ENCODE peak calls at places on chromosome 20, in five cellular contexts. V is thoracic aorta; S is right cardiac atrium; I is activated effector memory CD4-positive, alpha-beta T cell treated with Interleukin-2 at 50 U/mL for 16 hours; B is SJSA1. N is an unnamed sample.

GRCh38 chr20:33015114-33015491 is 7.6 kb downstream of the BPIFB2 start:
- DNase-seq in V (no peak), S (no peak), I (no peak), B (no peak), N (no peak)

GRCh38 chr20:45251884-45252571 is 2.3 kb downstream of the SLPI start:
- DNase-seq in V (no peak), S (no peak), I (no peak), B (no peak), N (no peak)

GRCh38 chr20:23049933-23050838 is 714 bp upstream of the THBD start:
- DNase-seq in V (no peak), S (peak), I (no peak), B (peak), N (peak)

GRCh38 chr20:23776067-23776771 is 25.5 kb upstream of the CST1 start:
- DNase-seq in V (no peak), S (no peak), I (no peak), B (no peak), N (no peak)

GRCh38 chr20:10672579-10673127 is 1.1 kb downstream of the JAG1 start:
- DNase-seq in V (no peak), S (peak), I (no peak), B (peak), N (peak)

GRCh38 chr20:38894091-38894847 is 31.9 kb upstream of the FAM83D start:
- DNase-seq in V (no peak), S (no peak), I (no peak), B (no peak), N (no peak)

GRCh38 chr20:36786246-36786645 is 12.7 kb upstream of the DSN1 start:
- DNase-seq in V (no peak), S (no peak), I (no peak), B (no peak), N (no peak)

GRCh38 chr20:60961551-60961950 is 290.5 kb upstream of the CDH4 start:
- DNase-seq in V (no peak), S (no peak), I (no peak), B (no peak), N (no peak)

GRCh38 chr20:33460711-33461110 is 17.1 kb upstream of the SNTA1 start:
- DNase-seq in V (no peak), S (no peak), I (no peak), B (no peak), N (no peak)

GRCh38 chr20:57043669-57044268 is 222.7 kb downstream of the BMP7 start:
- DNase-seq in V (no peak), S (no peak), I (no peak), B (no peak), N (no peak)

GRCh38 chr20:5658897-5659296 is 91.3 kb upstream of the SHLD1 start:
- DNase-seq in V (peak), S (peak), I (no peak), B (no peak), N (peak)

GRCh38 chr20:38134427-38135281 is 30.4 kb downstream of the TGM2 start:
- DNase-seq in V (no peak), S (no peak), I (no peak), B (peak), N (no peak)

GRCh38 chr20:36856196-36856595 is 19.7 kb upstream of the TLDC2 start:
- DNase-seq in V (no peak), S (no peak), I (no peak), B (peak), N (no peak)

GRCh38 chr20:53950578-53950977 is 119.8 kb downstream of the BCAS1 start:
- DNase-seq in V (no peak), S (no peak), I (no peak), B (no peak), N (no peak)

GRCh38 chr20:4159765-4160490 is 144.6 kb upstream of the RNF24 start:
- DNase-seq in V (no peak), S (no peak), I (no peak), B (no peak), N (no peak)

GRCh38 chr20:11001767-11002540 is 328.2 kb upstream of the JAG1 start:
- DNase-seq in V (no peak), S (peak), I (no peak), B (peak), N (no peak)

GRCh38 chr20:46699651-46700359 is 9.6 kb upstream of the SLC2A10 start:
- DNase-seq in V (no peak), S (no peak), I (no peak), B (no peak), N (no peak)